ENCODE peak calls at places on chromosomes 4 and X, in four cellular contexts. One of them, this sample, is unnamed.

GRCh38 chrX:154378059-154378798 is 866 bp upstream of the EMD start:
- DNase-seq in HCT116: no peak
- DNase-seq in GM12878: no peak
- DNase-seq in K562: peak
- DNase-seq in this sample: no peak

GRCh38 chr4:73709461-73710033 is 30.8 kb upstream of the CXCL8 start:
- DNase-seq in HCT116: no peak
- DNase-seq in GM12878: no peak
- DNase-seq in K562: no peak
- DNase-seq in this sample: no peak

GRCh38 chr4:60805500-60806313 is 394.4 kb upstream of the ADGRL3 start:
- DNase-seq in HCT116: no peak
- DNase-seq in GM12878: no peak
- DNase-seq in K562: no peak
- DNase-seq in this sample: no peak

GRCh38 chr4:113961322-113961698 is 18.1 kb downstream of the ARSJ start:
- DNase-seq in HCT116: no peak
- DNase-seq in GM12878: no peak
- DNase-seq in K562: no peak
- DNase-seq in this sample: no peak

GRCh38 chr4:66059131-66059530 is 388.8 kb upstream of the EPHA5 start:
- DNase-seq in HCT116: no peak
- DNase-seq in GM12878: no peak
- DNase-seq in K562: no peak
- DNase-seq in this sample: no peak

GRCh38 chr4:47930971-47931804 is 16.8 kb upstream of the NFXL1 start:
- DNase-seq in HCT116: no peak
- DNase-seq in GM12878: no peak
- DNase-seq in K562: no peak
- DNase-seq in this sample: no peak

GRCh38 chr4:156194896-156195295 is 241.2 kb upstream of the CTSO start:
- DNase-seq in HCT116: no peak
- DNase-seq in GM12878: no peak
- DNase-seq in K562: no peak
- DNase-seq in this sample: no peak

GRCh38 chr4:43843501-43843900 is 605.1 kb downstream of the KCTD8 start:
- DNase-seq in HCT116: no peak
- DNase-seq in GM12878: no peak
- DNase-seq in K562: no peak
- DNase-seq in this sample: no peak

GRCh38 chrX:72051589-72051988 is 80.1 kb downstream of the RTL5 start:
- DNase-seq in HCT116: no peak
- DNase-seq in GM12878: no peak
- DNase-seq in K562: no peak
- DNase-seq in this sample: no peak

GRCh38 chr4:14446311-14446710 is 556.0 kb upstream of the CPEB2 start:
- DNase-seq in HCT116: no peak
- DNase-seq in GM12878: no peak
- DNase-seq in K562: no peak
- DNase-seq in this sample: no peak

GRCh38 chrX:115970718-115971117 is 199.8 kb upstream of the AGTR2 start:
- DNase-seq in HCT116: no peak
- DNase-seq in GM12878: no peak
- DNase-seq in K562: no peak
- DNase-seq in this sample: no peak

GRCh38 chr4:5746829-5747745 is 36.1 kb downstream of the EVC start:
- DNase-seq in HCT116: no peak
- DNase-seq in GM12878: no peak
- DNase-seq in K562: peak
- DNase-seq in this sample: no peak

GRCh38 chr4:181821039-181822004 is 421.9 kb upstream of the TENM3 start:
- DNase-seq in HCT116: no peak
- DNase-seq in GM12878: no peak
- DNase-seq in K562: no peak
- DNase-seq in this sample: no peak

GRCh38 chrX:24253030-24253429 is 60.8 kb downstream of the SUPT20HL2 start:
- DNase-seq in HCT116: no peak
- DNase-seq in GM12878: no peak
- DNase-seq in K562: no peak
- DNase-seq in this sample: no peak

GRCh38 chr4:80361329-80361900 is 25.9 kb downstream of the CFAP299 start:
- DNase-seq in HCT116: peak
- DNase-seq in GM12878: no peak
- DNase-seq in K562: no peak
- DNase-seq in this sample: no peak

GRCh38 chr4:74109894-74110605 is 11.1 kb upstream of the CXCL2 start:
- DNase-seq in HCT116: peak
- DNase-seq in GM12878: no peak
- DNase-seq in K562: no peak
- DNase-seq in this sample: no peak

GRCh38 chrX:136754641-136755040 is 26.1 kb downstream of the ARHGEF6 start:
- DNase-seq in HCT116: no peak
- DNase-seq in GM12878: no peak
- DNase-seq in K562: no peak
- DNase-seq in this sample: no peak

GRCh38 chr4:163167333-163167626 is 590 bp upstream of the NAF1 start:
- DNase-seq in HCT116: no peak
- DNase-seq in GM12878: no peak
- DNase-seq in K562: no peak
- DNase-seq in this sample: no peak

GRCh38 chr4:38601244-38601915 is 62.6 kb upstream of the KLF3 start:
- DNase-seq in HCT116: no peak
- DNase-seq in GM12878: no peak
- DNase-seq in K562: no peak
- DNase-seq in this sample: no peak

GRCh38 chrX:147875866-147876596 is 35.7 kb upstream of the FMR1 start:
- DNase-seq in HCT116: no peak
- DNase-seq in GM12878: peak
- DNase-seq in K562: no peak
- DNase-seq in this sample: no peak

GRCh38 chr4:22129454-22130075 is 181.0 kb upstream of the KCNIP4 start:
- DNase-seq in HCT116: peak
- DNase-seq in GM12878: no peak
- DNase-seq in K562: peak
- DNase-seq in this sample: peak

GRCh38 chrX:42531431-42531830 is 246.5 kb downstream of the PPP1R2C start:
- DNase-seq in HCT116: no peak
- DNase-seq in GM12878: no peak
- DNase-seq in K562: no peak
- DNase-seq in this sample: no peak

GRCh38 chrX:100358766-100359165 is 51.3 kb downstream of the PCDH19 start:
- DNase-seq in HCT116: no peak
- DNase-seq in GM12878: no peak
- DNase-seq in K562: no peak
- DNase-seq in this sample: no peak

GRCh38 chrX:39903343-39903742 is 194.4 kb downstream of the BCOR start:
- DNase-seq in HCT116: no peak
- DNase-seq in GM12878: no peak
- DNase-seq in K562: no peak
- DNase-seq in this sample: no peak

GRCh38 chr4:161815841-161816240 is 348.0 kb downstream of the FSTL5 start:
- DNase-seq in HCT116: no peak
- DNase-seq in GM12878: no peak
- DNase-seq in K562: no peak
- DNase-seq in this sample: no peak

GRCh38 chr4:113064244-113064643 is 14.8 kb downstream of the ANK2 start:
- DNase-seq in HCT116: no peak
- DNase-seq in GM12878: no peak
- DNase-seq in K562: no peak
- DNase-seq in this sample: peak

DNA sequence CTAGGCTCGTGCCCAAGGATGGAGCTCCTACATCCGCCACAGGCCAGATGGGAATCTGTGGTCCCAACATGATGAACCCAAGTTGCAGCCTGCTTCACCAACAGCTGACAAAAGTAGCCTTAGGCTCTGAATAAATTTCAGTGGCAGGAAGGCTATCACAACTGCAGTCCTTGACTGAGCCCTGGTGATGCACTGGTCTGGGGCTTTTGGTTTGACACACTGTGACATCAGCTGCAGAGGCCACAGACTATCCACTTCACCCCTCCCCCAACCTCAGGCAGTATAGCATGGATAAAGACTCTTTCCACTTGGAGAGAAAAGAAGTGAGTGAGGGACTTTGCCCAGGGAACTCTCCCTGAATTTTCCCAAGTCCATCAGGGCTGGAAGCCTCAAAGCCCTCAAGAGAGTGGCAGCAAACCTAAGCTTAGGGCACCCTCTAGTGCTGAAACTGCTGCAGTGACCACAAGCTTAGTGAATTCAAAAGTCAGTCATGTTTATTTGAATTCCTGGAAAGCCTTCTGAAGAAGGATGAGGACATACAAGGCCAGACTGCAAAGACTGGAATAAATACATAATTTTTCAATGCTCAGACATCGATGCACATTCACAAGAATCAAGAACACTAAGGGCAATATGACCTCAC is 135.0 kb upstream of the TENT5D start:
- DNase-seq in HCT116: no peak
- DNase-seq in GM12878: no peak
- DNase-seq in K562: no peak
- DNase-seq in this sample: peak
- TF ChIP-seq CTCF in HCT116: peak
- TF ChIP-seq CTCF in GM12878: peak
- TF ChIP-seq CTCF in K562: peak
- TF ChIP-seq CTCF in this sample: peak

GRCh38 chrX:56817179-56817578 is 88.1 kb downstream of the NBDY start:
- DNase-seq in HCT116: no peak
- DNase-seq in GM12878: no peak
- DNase-seq in K562: no peak
- DNase-seq in this sample: no peak

GRCh38 chrX:56811599-56811998 is 82.6 kb downstream of the NBDY start:
- DNase-seq in HCT116: no peak
- DNase-seq in GM12878: no peak
- DNase-seq in K562: no peak
- DNase-seq in this sample: no peak

GRCh38 chrX:56813318-56813837 is 84.3 kb downstream of the NBDY start:
- DNase-seq in HCT116: no peak
- DNase-seq in GM12878: no peak
- DNase-seq in K562: no peak
- DNase-seq in this sample: no peak

DNA sequence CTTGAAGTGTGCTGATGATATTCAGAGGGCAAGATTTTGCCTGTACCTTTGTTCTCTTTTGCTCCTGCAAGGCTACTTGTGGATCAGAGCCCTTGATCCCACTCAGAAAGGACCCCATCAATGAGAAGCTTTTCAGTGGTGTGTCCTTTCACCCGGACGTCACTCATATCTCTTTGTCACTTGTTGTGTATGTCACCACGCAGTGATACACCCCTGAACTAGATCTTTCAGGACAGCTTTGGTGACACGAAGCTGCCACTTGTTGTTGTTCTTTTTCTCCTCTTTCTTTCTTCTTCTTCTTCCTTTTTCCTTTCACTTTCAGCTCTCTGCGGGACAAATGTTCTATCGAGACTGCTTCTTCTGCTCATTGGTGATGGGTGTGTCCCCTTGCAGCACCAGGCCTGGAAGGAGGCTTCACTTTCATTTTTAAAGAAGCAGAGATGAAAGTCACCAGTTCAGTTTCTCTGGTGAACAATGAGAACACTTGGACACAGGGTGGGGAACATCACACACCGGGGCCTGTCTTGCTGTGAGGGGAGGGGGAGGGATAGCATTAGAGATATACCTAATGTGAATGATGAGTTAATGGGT is 83.6 kb downstream of the NBDY start:
- DNase-seq in HCT116: no peak
- DNase-seq in GM12878: peak
- DNase-seq in K562: no peak
- DNase-seq in this sample: no peak
- TF ChIP-seq EGR1 in HCT116: no peak
- TF ChIP-seq EGR1 in GM12878: no peak
- TF ChIP-seq EGR1 in K562: no peak
- TF ChIP-seq EGR1 in this sample: no peak

GRCh38 chrX:135572436-135572835 is 52.0 kb downstream of the INTS6L start:
- DNase-seq in HCT116: no peak
- DNase-seq in GM12878: no peak
- DNase-seq in K562: no peak
- DNase-seq in this sample: no peak
- TF ChIP-seq CTCF in HCT116: peak
- TF ChIP-seq CTCF in GM12878: peak
- TF ChIP-seq CTCF in K562: peak
- TF ChIP-seq CTCF in this sample: no peak

GRCh38 chr4:35684755-35685154 is 559.6 kb downstream of the ARAP2 start:
- DNase-seq in HCT116: no peak
- DNase-seq in GM12878: no peak
- DNase-seq in K562: no peak
- DNase-seq in this sample: no peak
- TF ChIP-seq EGR1 in HCT116: no peak
- TF ChIP-seq EGR1 in GM12878: no peak
- TF ChIP-seq EGR1 in K562: no peak
- TF ChIP-seq EGR1 in this sample: no peak

DNA sequence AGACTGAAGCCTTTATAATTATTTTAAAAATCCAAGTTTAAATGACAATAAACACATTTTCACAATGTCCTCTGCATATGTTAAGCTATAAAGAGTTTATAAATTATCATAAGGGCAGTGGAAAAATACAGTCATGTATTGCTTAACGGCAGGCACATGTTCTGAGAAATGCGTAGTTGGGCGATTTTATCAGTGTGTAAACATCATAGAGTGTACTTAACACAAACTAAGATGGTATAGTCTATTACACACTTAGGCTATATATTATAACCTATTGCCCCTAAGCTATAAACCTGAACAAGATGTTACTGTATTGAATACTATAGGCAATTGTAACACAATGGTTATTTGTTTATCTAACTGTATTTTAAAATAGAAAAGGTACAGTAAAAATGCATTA is 254.7 kb downstream of the GABRG1 start:
- DNase-seq in HCT116: no peak
- DNase-seq in GM12878: no peak
- DNase-seq in K562: no peak
- DNase-seq in this sample: no peak
- TF ChIP-seq CTCF in HCT116: no peak
- TF ChIP-seq CTCF in GM12878: no peak
- TF ChIP-seq CTCF in K562: no peak
- TF ChIP-seq CTCF in this sample: no peak

This sample was measured in H1.